ENCODE peak calls at places on chromosomes 7 and 10, in eight cellular contexts. E, D, M, Q, H, Z, J and Y are unnamed samples.
A peak's percentile ranks its signal among the peaks of the same experiment; 100 is the strongest.

GRCh38 chr7:69739906-69740545 is 141.8 kb downstream of the AUTS2 start:
- DNase-seq in E (peak; percentile 8), D (peak; percentile 27), M (no peak), Q (no peak), H (no peak), Z (no peak), J (no peak), Y (no peak)

GRCh38 chr7:27560706-27561235 is 101.9 kb downstream of the HIBADH start:
- DNase-seq in E (no peak), D (no peak), M (no peak), Q (no peak), H (no peak), Z (no peak), J (no peak), Y (no peak)

GRCh38 chr10:51656467-51656866 is 42.9 kb downstream of the CSTF2T start:
- DNase-seq in E (no peak), D (no peak), M (no peak), Q (no peak), H (no peak), Z (no peak), J (no peak), Y (no peak)

GRCh38 chr10:104657458-104657857 is 16.4 kb downstream of the SORCS3 start:
- DNase-seq in E (no peak), D (no peak), M (no peak), Q (no peak), H (no peak), Z (no peak), J (no peak), Y (no peak)

GRCh38 chr10:117532451-117533107 is 10.0 kb upstream of the EMX2 start:
- DNase-seq in E (no peak), D (no peak), M (no peak), Q (no peak), H (no peak), Z (no peak), J (peak; percentile 77), Y (no peak)

GRCh38 chr10:104556831-104557230 is 84.3 kb upstream of the SORCS3 start:
- DNase-seq in E (no peak), D (no peak), M (no peak), Q (no peak), H (no peak), Z (no peak), J (no peak), Y (no peak)

GRCh38 chr7:29359480-29360093 is 165.0 kb downstream of the CHN2 start:
- DNase-seq in E (no peak), D (no peak), M (no peak), Q (no peak), H (no peak), Z (no peak), J (no peak), Y (no peak)

GRCh38 chr7:101739757-101740398 is 77.5 kb upstream of the CUX1 start:
- DNase-seq in E (no peak), D (peak; percentile 79), M (no peak), Q (no peak), H (no peak), Z (no peak), J (peak; percentile 37), Y (no peak)

GRCh38 chr7:47266131-47266706 is 315.7 kb downstream of the TNS3 start:
- DNase-seq in E (peak; percentile 21), D (peak; percentile 51), M (peak; percentile 36), Q (peak; percentile 89), H (peak; percentile 45), Z (peak; percentile 70), J (peak; percentile 74), Y (peak; percentile 55)

GRCh38 chr7:69256634-69257081 is 341.6 kb upstream of the AUTS2 start:
- DNase-seq in E (peak; percentile 11), D (peak; percentile 23), M (no peak), Q (no peak), H (no peak), Z (no peak), J (no peak), Y (no peak)

GRCh38 chr7:135647755-135648154 is 14.6 kb upstream of the STMP1 start:
- DNase-seq in E (no peak), D (no peak), M (no peak), Q (no peak), H (no peak), Z (no peak), J (no peak), Y (no peak)